ENCODE peak calls at places on chromosome 2, in seven cellular contexts. One of them, this sample, is unnamed.

GRCh38 chr2:9760069-9760910 is 83.0 kb upstream of the TAF1B start:
- DNase-seq in fibroblast of lung: no peak
- DNase-seq in keratinocyte: no peak
- DNase-seq in mammary epithelial cell: peak; percentile 17
- DNase-seq in H9: no peak
- DNase-seq in IMR-90: no peak
- DNase-seq in K562: no peak
- DNase-seq in this sample: no peak

GRCh38 chr2:9914384-9915065 is 37.0 kb upstream of the GRHL1 start:
- DNase-seq in fibroblast of lung: peak; percentile 85
- DNase-seq in keratinocyte: peak; percentile 45
- DNase-seq in mammary epithelial cell: peak; percentile 82
- DNase-seq in H9: no peak
- DNase-seq in IMR-90: peak; percentile 91
- DNase-seq in K562: peak; percentile 43
- DNase-seq in this sample: no peak

GRCh38 chr2:71607490-71607889 is 154.1 kb downstream of the DYSF start:
- DNase-seq in fibroblast of lung: no peak
- DNase-seq in keratinocyte: no peak
- DNase-seq in mammary epithelial cell: no peak
- DNase-seq in H9: peak; percentile 10
- DNase-seq in IMR-90: no peak
- DNase-seq in K562: no peak
- DNase-seq in this sample: no peak

GRCh38 chr2:23541453-23542334 is 156.7 kb downstream of the KLHL29 start:
- DNase-seq in fibroblast of lung: no peak
- DNase-seq in keratinocyte: no peak
- DNase-seq in mammary epithelial cell: no peak
- DNase-seq in H9: no peak
- DNase-seq in IMR-90: no peak
- DNase-seq in K562: no peak
- DNase-seq in this sample: no peak

GRCh38 chr2:187390891-187391290 is 57.2 kb downstream of the CALCRL start:
- DNase-seq in fibroblast of lung: peak; percentile 55
- DNase-seq in keratinocyte: peak; percentile 49
- DNase-seq in mammary epithelial cell: peak; percentile 70
- DNase-seq in H9: no peak
- DNase-seq in IMR-90: peak; percentile 87
- DNase-seq in K562: no peak
- DNase-seq in this sample: no peak

GRCh38 chr2:136117909-136118818 is at the start of gene CXCR4:
- DNase-seq in fibroblast of lung: peak; percentile 28
- DNase-seq in keratinocyte: no peak
- DNase-seq in mammary epithelial cell: peak; percentile 21
- DNase-seq in H9: peak; percentile 91
- DNase-seq in IMR-90: peak; percentile 2
- DNase-seq in K562: peak; percentile 87
- DNase-seq in this sample: peak; percentile 91

GRCh38 chr2:161209902-161210301 is 49.7 kb downstream of the TANK start:
- DNase-seq in fibroblast of lung: no peak
- DNase-seq in keratinocyte: no peak
- DNase-seq in mammary epithelial cell: no peak
- DNase-seq in H9: no peak
- DNase-seq in IMR-90: no peak
- DNase-seq in K562: no peak
- DNase-seq in this sample: no peak

GRCh38 chr2:72104821-72105588 is 42.7 kb downstream of the CYP26B1 start:
- DNase-seq in fibroblast of lung: no peak
- DNase-seq in keratinocyte: no peak
- DNase-seq in mammary epithelial cell: no peak
- DNase-seq in H9: peak; percentile 69
- DNase-seq in IMR-90: no peak
- DNase-seq in K562: no peak
- DNase-seq in this sample: no peak

GRCh38 chr2:185215497-185215896 is 523.1 kb upstream of the FSIP2 start:
- DNase-seq in fibroblast of lung: no peak
- DNase-seq in keratinocyte: no peak
- DNase-seq in mammary epithelial cell: no peak
- DNase-seq in H9: peak; percentile 36
- DNase-seq in IMR-90: no peak
- DNase-seq in K562: no peak
- DNase-seq in this sample: no peak

GRCh38 chr2:227655454-227655853 is 11.2 kb upstream of the SCYGR5 start:
- DNase-seq in fibroblast of lung: peak; percentile 93
- DNase-seq in keratinocyte: peak; percentile 54
- DNase-seq in mammary epithelial cell: peak; percentile 82
- DNase-seq in H9: no peak
- DNase-seq in IMR-90: peak; percentile 91
- DNase-seq in K562: peak; percentile 6
- DNase-seq in this sample: no peak

GRCh38 chr2:161709428-161709827 is 85.2 kb downstream of the SLC4A10 start:
- DNase-seq in fibroblast of lung: peak; percentile 3
- DNase-seq in keratinocyte: no peak
- DNase-seq in mammary epithelial cell: no peak
- DNase-seq in H9: no peak
- DNase-seq in IMR-90: no peak
- DNase-seq in K562: no peak
- DNase-seq in this sample: no peak

GRCh38 chr2:224334083-224334482 is 67.8 kb downstream of the FAM124B start:
- DNase-seq in fibroblast of lung: no peak
- DNase-seq in keratinocyte: no peak
- DNase-seq in mammary epithelial cell: no peak
- DNase-seq in H9: no peak
- DNase-seq in IMR-90: no peak
- DNase-seq in K562: no peak
- DNase-seq in this sample: no peak

GRCh38 chr2:75587954-75588587 is 27.3 kb upstream of the EVA1A start:
- DNase-seq in fibroblast of lung: peak; percentile 51
- DNase-seq in keratinocyte: no peak
- DNase-seq in mammary epithelial cell: peak; percentile 57
- DNase-seq in H9: no peak
- DNase-seq in IMR-90: peak; percentile 94
- DNase-seq in K562: no peak
- DNase-seq in this sample: no peak

GRCh38 chr2:121065239-121065638 is 219.8 kb downstream of the TFCP2L1 start:
- DNase-seq in fibroblast of lung: no peak
- DNase-seq in keratinocyte: no peak
- DNase-seq in mammary epithelial cell: no peak
- DNase-seq in H9: no peak
- DNase-seq in IMR-90: no peak
- DNase-seq in K562: no peak
- DNase-seq in this sample: no peak

GRCh38 chr2:23153484-23153883 is 231.5 kb upstream of the KLHL29 start:
- DNase-seq in fibroblast of lung: no peak
- DNase-seq in keratinocyte: no peak
- DNase-seq in mammary epithelial cell: no peak
- DNase-seq in H9: no peak
- DNase-seq in IMR-90: no peak
- DNase-seq in K562: no peak
- DNase-seq in this sample: no peak

GRCh38 chr2:5592906-5593305 is 99.3 kb upstream of the SOX11 start:
- DNase-seq in fibroblast of lung: peak; percentile 56
- DNase-seq in keratinocyte: no peak
- DNase-seq in mammary epithelial cell: no peak
- DNase-seq in H9: no peak
- DNase-seq in IMR-90: peak; percentile 22
- DNase-seq in K562: no peak
- DNase-seq in this sample: no peak

GRCh38 chr2:214389334-214389733 is 21.5 kb upstream of the VWC2L start:
- DNase-seq in fibroblast of lung: no peak
- DNase-seq in keratinocyte: no peak
- DNase-seq in mammary epithelial cell: no peak
- DNase-seq in H9: no peak
- DNase-seq in IMR-90: no peak
- DNase-seq in K562: no peak
- DNase-seq in this sample: no peak

GRCh38 chr2:233081731-233082221 is 21.6 kb downstream of the INPP5D start:
- DNase-seq in fibroblast of lung: no peak
- DNase-seq in keratinocyte: no peak
- DNase-seq in mammary epithelial cell: no peak
- DNase-seq in H9: no peak
- DNase-seq in IMR-90: no peak
- DNase-seq in K562: no peak
- DNase-seq in this sample: no peak
- H3K9ac ChIP-seq in fibroblast of lung: no peak overlapping the region
- H3K9ac ChIP-seq in keratinocyte: no peak overlapping the region
- H3K9ac ChIP-seq in mammary epithelial cell: no peak overlapping the region
- H3K9ac ChIP-seq in H9: no peak overlapping the region
- H3K9ac ChIP-seq in IMR-90: no peak overlapping the region
- H3K9ac ChIP-seq in K562: peak overlapping the region; percentile 26
- H3K9ac ChIP-seq in this sample: no peak overlapping the region

GRCh38 chr2:43082111-43082877 is 144.1 kb downstream of the ZFP36L2 start:
- DNase-seq in fibroblast of lung: peak; percentile 81
- DNase-seq in keratinocyte: peak; percentile 88
- DNase-seq in mammary epithelial cell: peak; percentile 80
- DNase-seq in H9: no peak
- DNase-seq in IMR-90: peak; percentile 79
- DNase-seq in K562: no peak
- DNase-seq in this sample: peak; percentile 63

GRCh38 chr2:43083278-43083677 is 143.1 kb downstream of the ZFP36L2 start:
- DNase-seq in fibroblast of lung: peak; percentile 20
- DNase-seq in keratinocyte: no peak
- DNase-seq in mammary epithelial cell: no peak
- DNase-seq in H9: no peak
- DNase-seq in IMR-90: no peak
- DNase-seq in K562: no peak
- DNase-seq in this sample: no peak

GRCh38 chr2:43081131-43081745 is 145.2 kb downstream of the ZFP36L2 start:
- DNase-seq in fibroblast of lung: no peak
- DNase-seq in keratinocyte: no peak
- DNase-seq in mammary epithelial cell: no peak
- DNase-seq in H9: no peak
- DNase-seq in IMR-90: no peak
- DNase-seq in K562: no peak
- DNase-seq in this sample: no peak

GRCh38 chr2:43083710-43084698 is 142.4 kb downstream of the ZFP36L2 start:
- DNase-seq in fibroblast of lung: peak; percentile 66
- DNase-seq in keratinocyte: peak; percentile 88
- DNase-seq in mammary epithelial cell: peak; percentile 96
- DNase-seq in H9: peak; percentile 45
- DNase-seq in IMR-90: peak; percentile 55
- DNase-seq in K562: peak; percentile 35
- DNase-seq in this sample: peak; percentile 81

GRCh38 chr2:43082878-43083261 is 143.5 kb downstream of the ZFP36L2 start:
- DNase-seq in fibroblast of lung: no peak
- DNase-seq in keratinocyte: no peak
- DNase-seq in mammary epithelial cell: no peak
- DNase-seq in H9: no peak
- DNase-seq in IMR-90: no peak
- DNase-seq in K562: no peak
- DNase-seq in this sample: no peak
- H3K4me2 ChIP-seq in fibroblast of lung: no peak overlapping the region
- H3K4me2 ChIP-seq in keratinocyte: peak overlapping the region; percentile 11
- H3K4me2 ChIP-seq in mammary epithelial cell: no peak overlapping the region
- H3K4me2 ChIP-seq in H9: no peak overlapping the region
- H3K4me2 ChIP-seq in IMR-90: no peak overlapping the region
- H3K4me2 ChIP-seq in K562: no peak overlapping the region
- H3K4me2 ChIP-seq in this sample: peak overlapping the region; percentile 36

DNA sequence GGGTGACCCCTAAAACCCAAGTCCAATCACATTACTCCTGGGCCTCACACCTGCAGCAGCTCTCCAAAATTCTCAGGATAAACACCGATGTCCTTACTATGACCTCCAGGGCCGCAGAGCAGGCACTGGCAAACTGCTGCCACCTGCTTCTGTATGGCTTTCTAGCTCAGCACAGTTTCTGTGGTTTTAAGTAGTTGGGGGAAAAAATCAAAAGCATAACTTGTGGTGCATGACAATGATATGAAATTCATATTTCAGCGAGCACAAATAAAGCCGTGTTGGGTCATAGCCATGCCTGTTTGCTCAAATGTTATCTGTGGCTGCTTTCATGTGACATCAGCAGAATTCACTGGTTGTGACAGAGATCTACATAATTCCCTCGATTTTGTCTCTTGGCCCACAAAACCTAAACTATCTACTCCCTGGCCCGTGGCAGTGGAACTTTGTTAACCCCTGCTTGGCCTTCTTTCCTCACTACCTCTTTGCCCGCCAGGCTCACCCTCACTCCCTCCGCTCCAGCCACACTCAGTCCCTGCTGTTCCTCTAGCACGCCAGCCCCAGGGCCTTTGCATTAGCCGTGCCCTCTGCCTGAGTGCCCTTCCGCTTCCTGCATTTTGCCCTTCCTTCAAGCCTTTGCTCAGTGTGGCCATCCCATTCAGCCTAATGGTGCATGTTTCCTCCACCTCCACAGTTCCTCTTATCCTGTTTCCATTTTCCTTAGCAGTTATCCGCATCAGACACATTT is 108.3 kb downstream of the AGAP1 start:
- DNase-seq in fibroblast of lung: no peak
- DNase-seq in keratinocyte: no peak
- DNase-seq in mammary epithelial cell: no peak
- DNase-seq in H9: no peak
- DNase-seq in IMR-90: no peak
- DNase-seq in K562: no peak
- DNase-seq in this sample: no peak
- H4K20me1 ChIP-seq in fibroblast of lung: no peaks in the 10 kb centered on the region
- H4K20me1 ChIP-seq in keratinocyte: peaks cover 7% of the 10 kb centered on the region
- H4K20me1 ChIP-seq in mammary epithelial cell: no peaks in the 10 kb centered on the region
- H4K20me1 ChIP-seq in H9: no peaks in the 10 kb centered on the region
- H4K20me1 ChIP-seq in IMR-90: peaks cover 52% of the 10 kb centered on the region
- H4K20me1 ChIP-seq in K562: peaks cover 3% of the 10 kb centered on the region
- H4K20me1 ChIP-seq in this sample: no peaks in the 10 kb centered on the region

GRCh38 chr2:134500211-134500935 is 218.4 kb downstream of the TMEM163 start:
- DNase-seq in fibroblast of lung: no peak
- DNase-seq in keratinocyte: no peak
- DNase-seq in mammary epithelial cell: no peak
- DNase-seq in H9: no peak
- DNase-seq in IMR-90: no peak
- DNase-seq in K562: no peak
- DNase-seq in this sample: no peak

GRCh38 chr2:134501476-134502089 is 217.2 kb downstream of the TMEM163 start:
- DNase-seq in fibroblast of lung: no peak
- DNase-seq in keratinocyte: no peak
- DNase-seq in mammary epithelial cell: no peak
- DNase-seq in H9: no peak
- DNase-seq in IMR-90: no peak
- DNase-seq in K562: no peak
- DNase-seq in this sample: no peak

GRCh38 chr2:134499307-134499706 is 219.5 kb downstream of the TMEM163 start:
- DNase-seq in fibroblast of lung: no peak
- DNase-seq in keratinocyte: no peak
- DNase-seq in mammary epithelial cell: no peak
- DNase-seq in H9: no peak
- DNase-seq in IMR-90: no peak
- DNase-seq in K562: no peak
- DNase-seq in this sample: no peak

GRCh38 chr2:134504586-134505336 is 214.0 kb downstream of the TMEM163 start:
- DNase-seq in fibroblast of lung: no peak
- DNase-seq in keratinocyte: peak; percentile 40
- DNase-seq in mammary epithelial cell: peak; percentile 94
- DNase-seq in H9: no peak
- DNase-seq in IMR-90: no peak
- DNase-seq in K562: no peak
- DNase-seq in this sample: no peak

DNA sequence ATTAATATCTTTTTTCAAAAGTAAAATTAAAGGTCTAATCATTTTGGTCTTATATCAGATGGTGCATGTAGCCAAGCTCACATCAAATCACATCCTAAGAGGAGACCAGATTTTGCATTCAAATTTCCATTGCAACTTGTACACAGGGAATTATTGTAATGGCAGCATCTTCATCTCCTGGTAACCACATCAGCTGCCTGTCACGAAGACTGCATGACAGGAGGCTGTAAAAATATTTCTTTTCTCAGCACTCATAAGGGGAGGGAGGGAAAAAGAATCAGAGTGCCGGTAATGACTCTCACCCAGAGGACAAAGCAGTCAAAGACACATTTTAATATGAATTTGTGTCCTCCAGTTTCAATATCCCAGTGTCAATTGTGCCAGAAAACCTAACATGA is 216.7 kb downstream of the TMEM163 start:
- DNase-seq in fibroblast of lung: no peak
- DNase-seq in keratinocyte: no peak
- DNase-seq in mammary epithelial cell: no peak
- DNase-seq in H9: no peak
- DNase-seq in IMR-90: no peak
- DNase-seq in K562: no peak
- DNase-seq in this sample: no peak
- H3K9ac ChIP-seq in fibroblast of lung: no peak overlapping the region
- H3K9ac ChIP-seq in keratinocyte: no peak overlapping the region
- H3K9ac ChIP-seq in mammary epithelial cell: no peak overlapping the region
- H3K9ac ChIP-seq in H9: no peak overlapping the region
- H3K9ac ChIP-seq in IMR-90: no peak overlapping the region
- H3K9ac ChIP-seq in K562: no peak overlapping the region
- H3K9ac ChIP-seq in this sample: no peak overlapping the region

This sample was measured in DND-41.